ENCODE peak calls at places on chromosomes 12 and 14, in four cellular contexts. One of them, this sample, is unnamed. For H3K36me3, the result is how much of the 10 kb centered on the place peaks cover.

GRCh38 chr14:24880689-24881088 is 169.3 kb downstream of the STXBP6 start:
- DNase-seq in right atrium auricular region: no peak
- DNase-seq in Panc1: no peak
- DNase-seq in OCI-LY7: no peak
- DNase-seq in this sample: no peak

GRCh38 chr14:49769171-49769570 is 1.2 kb downstream of the KLHDC2 start:
- DNase-seq in right atrium auricular region: no peak
- DNase-seq in Panc1: no peak
- DNase-seq in OCI-LY7: peak
- DNase-seq in this sample: no peak

GRCh38 chr12:1056390-1056789 is 65.4 kb downstream of the ERC1 start:
- DNase-seq in right atrium auricular region: no peak
- DNase-seq in Panc1: no peak
- DNase-seq in OCI-LY7: no peak
- DNase-seq in this sample: no peak

GRCh38 chr12:47949441-47950341 is 13.7 kb upstream of the TMEM106C start:
- DNase-seq in right atrium auricular region: peak
- DNase-seq in Panc1: peak
- DNase-seq in OCI-LY7: peak
- DNase-seq in this sample: peak

GRCh38 chr12:49054096-49054495 is 6.5 kb downstream of the KMT2D start:
- DNase-seq in right atrium auricular region: no peak
- DNase-seq in Panc1: no peak
- DNase-seq in OCI-LY7: no peak
- DNase-seq in this sample: no peak

GRCh38 chr14:57533214-57533613 is 39.6 kb upstream of the CCDC198 start:
- DNase-seq in right atrium auricular region: no peak
- DNase-seq in Panc1: peak
- DNase-seq in OCI-LY7: peak
- DNase-seq in this sample: no peak

GRCh38 chr12:78331764-78332163 is 501.1 kb downstream of the NAV3 start:
- DNase-seq in right atrium auricular region: no peak
- DNase-seq in Panc1: no peak
- DNase-seq in OCI-LY7: no peak
- DNase-seq in this sample: no peak

GRCh38 chr12:43221216-43221615 is 330.8 kb downstream of the ADAMTS20 start:
- DNase-seq in right atrium auricular region: no peak
- DNase-seq in Panc1: no peak
- DNase-seq in OCI-LY7: no peak
- DNase-seq in this sample: no peak

GRCh38 chr12:46049665-46050064 is 59.3 kb upstream of the SCAF11 start:
- DNase-seq in right atrium auricular region: no peak
- DNase-seq in Panc1: no peak
- DNase-seq in OCI-LY7: peak
- DNase-seq in this sample: no peak

GRCh38 chr12:118747771-118748170 is 233.6 kb upstream of the SRRM4 start:
- DNase-seq in right atrium auricular region: no peak
- DNase-seq in Panc1: no peak
- DNase-seq in OCI-LY7: no peak
- DNase-seq in this sample: no peak

GRCh38 chr12:66733839-66734238 is 55.0 kb upstream of the GRIP1 start:
- DNase-seq in right atrium auricular region: no peak
- DNase-seq in Panc1: no peak
- DNase-seq in OCI-LY7: no peak
- DNase-seq in this sample: no peak

GRCh38 chr14:93034671-93034994 is 81.1 kb downstream of the ITPK1 start:
- DNase-seq in right atrium auricular region: no peak
- DNase-seq in Panc1: no peak
- DNase-seq in OCI-LY7: no peak
- DNase-seq in this sample: no peak

GRCh38 chr14:51828017-51828797 is 32.2 kb upstream of the GNG2 start:
- DNase-seq in right atrium auricular region: no peak
- DNase-seq in Panc1: no peak
- DNase-seq in OCI-LY7: peak
- DNase-seq in this sample: peak

GRCh38 chr14:105107781-105108515 is 42.7 kb upstream of the GPR132 start:
- DNase-seq in right atrium auricular region: no peak
- DNase-seq in Panc1: no peak
- DNase-seq in OCI-LY7: no peak
- DNase-seq in this sample: no peak

DNA sequence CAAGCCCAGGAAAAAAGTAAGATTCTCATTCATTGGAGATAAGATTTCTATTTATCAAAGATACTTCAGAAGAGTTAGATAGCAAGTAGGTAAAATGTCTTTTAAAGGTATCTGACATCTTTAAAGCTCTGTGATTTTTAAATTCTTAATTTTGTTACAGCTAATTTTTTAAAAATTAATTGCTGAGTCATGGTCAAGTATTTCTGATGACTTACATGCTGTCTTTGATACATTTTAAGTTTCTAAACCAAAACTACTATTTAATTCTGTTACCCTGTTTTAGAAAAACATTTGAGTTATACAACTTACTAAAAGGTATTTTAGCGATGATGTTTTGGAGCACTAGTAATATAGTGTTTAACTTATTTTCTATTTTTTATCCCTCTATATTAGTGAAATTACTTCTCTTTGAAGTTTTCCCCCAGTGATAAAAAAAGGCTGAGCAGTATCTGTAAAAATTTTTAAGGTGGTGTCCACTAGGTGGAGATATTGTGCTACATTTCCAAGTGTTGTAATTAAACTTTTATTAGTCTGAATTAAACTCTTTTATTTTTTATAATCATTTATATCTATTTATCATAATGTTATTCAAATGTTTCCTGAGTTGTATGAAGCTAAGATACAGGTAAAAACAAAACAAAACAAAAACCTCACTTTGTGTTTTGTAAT is 11.5 kb downstream of the ALG10 start:
- DNase-seq in right atrium auricular region: no peak
- DNase-seq in Panc1: no peak
- DNase-seq in OCI-LY7: peak
- DNase-seq in this sample: no peak
- TF ChIP-seq CTCF in right atrium auricular region: peak
- TF ChIP-seq CTCF in Panc1: peak
- TF ChIP-seq CTCF in OCI-LY7: peak
- TF ChIP-seq CTCF in this sample: peak

DNA sequence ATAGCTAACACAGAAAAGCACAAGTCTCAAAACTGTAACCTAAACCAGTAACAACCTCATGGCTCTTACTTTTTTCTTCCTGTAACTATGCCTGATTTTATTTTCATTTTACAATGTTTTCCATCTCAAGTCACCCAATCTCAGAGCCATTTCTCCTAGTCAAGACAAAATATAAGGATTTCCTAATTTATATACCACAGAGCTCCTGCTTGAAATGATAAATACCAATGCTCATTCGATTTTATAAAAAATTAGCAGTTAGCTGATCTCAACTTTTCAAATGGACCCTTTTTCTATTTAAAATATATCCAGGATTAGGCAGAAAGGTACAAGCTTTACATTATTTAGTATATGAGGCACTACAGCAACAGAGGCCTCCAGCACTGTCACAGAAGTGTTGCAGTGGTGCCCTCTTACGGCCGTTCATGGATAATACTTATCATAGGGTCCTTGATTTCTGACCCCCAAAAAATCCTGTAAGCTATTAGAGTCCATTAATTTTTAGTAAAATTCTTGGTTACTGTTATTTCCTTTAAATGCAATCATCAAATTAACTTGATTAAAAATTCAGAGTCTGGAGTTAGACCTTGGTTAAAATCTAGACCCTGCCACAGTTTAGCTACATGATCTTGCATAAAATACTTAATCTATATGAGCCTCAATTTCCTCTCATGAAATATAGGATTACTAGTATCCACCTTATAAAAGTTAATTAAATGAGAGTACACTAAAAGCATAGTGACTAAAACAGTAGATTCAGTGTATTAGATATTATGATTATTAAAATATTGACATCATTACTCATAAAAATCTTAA is 68.3 kb downstream of the SEC23A start:
- DNase-seq in right atrium auricular region: no peak
- DNase-seq in Panc1: no peak
- DNase-seq in OCI-LY7: no peak
- DNase-seq in this sample: no peak
- H3K36me3 ChIP-seq in right atrium auricular region: half or more
- H3K36me3 ChIP-seq in Panc1: under half
- H3K36me3 ChIP-seq in OCI-LY7: half or more
- H3K36me3 ChIP-seq in this sample: under half

DNA sequence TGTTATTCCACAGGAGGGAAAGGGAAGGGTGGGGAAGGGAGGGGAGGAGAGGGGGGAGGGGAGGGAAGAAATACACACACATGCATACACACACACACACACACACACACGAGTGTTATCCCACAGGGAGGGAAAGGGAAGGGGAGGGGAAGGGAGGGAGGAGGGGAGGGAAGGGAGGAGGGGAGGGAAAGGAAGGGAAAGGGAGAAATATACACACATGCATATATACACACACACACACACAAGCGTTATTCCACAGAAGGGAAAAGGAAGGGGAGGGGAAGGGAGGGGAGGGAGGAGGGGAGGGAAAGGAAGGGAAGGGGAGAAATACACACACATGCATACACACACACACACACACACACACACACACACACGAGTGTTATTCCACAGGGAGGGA is 19.5 kb upstream of the FBRSL1 start:
- DNase-seq in right atrium auricular region: no peak
- DNase-seq in Panc1: no peak
- DNase-seq in OCI-LY7: no peak
- DNase-seq in this sample: no peak
- TF ChIP-seq CTCF in right atrium auricular region: no peak
- TF ChIP-seq CTCF in Panc1: no peak
- TF ChIP-seq CTCF in OCI-LY7: no peak
- TF ChIP-seq CTCF in this sample: no peak

GRCh38 chr12:129371268-129371667 is 518.0 kb downstream of the GLT1D1 start:
- DNase-seq in right atrium auricular region: no peak
- DNase-seq in Panc1: no peak
- DNase-seq in OCI-LY7: no peak
- DNase-seq in this sample: no peak
- H3K36me3 ChIP-seq in right atrium auricular region: under half
- H3K36me3 ChIP-seq in Panc1: under half
- H3K36me3 ChIP-seq in OCI-LY7: under half
- H3K36me3 ChIP-seq in this sample: under half

GRCh38 chr12:117468016-117468415 is 106.6 kb upstream of the NOS1 start:
- DNase-seq in right atrium auricular region: no peak
- DNase-seq in Panc1: no peak
- DNase-seq in OCI-LY7: no peak
- DNase-seq in this sample: no peak

GRCh38 chr12:117472983-117473382 is 111.6 kb upstream of the NOS1 start:
- DNase-seq in right atrium auricular region: no peak
- DNase-seq in Panc1: no peak
- DNase-seq in OCI-LY7: no peak
- DNase-seq in this sample: no peak

GRCh38 chr12:117469883-117470483 is 108.6 kb upstream of the NOS1 start:
- DNase-seq in right atrium auricular region: no peak
- DNase-seq in Panc1: no peak
- DNase-seq in OCI-LY7: no peak
- DNase-seq in this sample: no peak

GRCh38 chr12:117473856-117474255 is 112.4 kb upstream of the NOS1 start:
- DNase-seq in right atrium auricular region: no peak
- DNase-seq in Panc1: no peak
- DNase-seq in OCI-LY7: no peak
- DNase-seq in this sample: no peak

GRCh38 chr12:117470804-117471203 is 109.4 kb upstream of the NOS1 start:
- DNase-seq in right atrium auricular region: no peak
- DNase-seq in Panc1: no peak
- DNase-seq in OCI-LY7: peak
- DNase-seq in this sample: no peak
- TF ChIP-seq CTCF in right atrium auricular region: peak
- TF ChIP-seq CTCF in Panc1: peak
- TF ChIP-seq CTCF in OCI-LY7: peak
- TF ChIP-seq CTCF in this sample: peak

GRCh38 chr12:98985156-98985555 is 340.1 kb downstream of the APAF1 start:
- DNase-seq in right atrium auricular region: no peak
- DNase-seq in Panc1: no peak
- DNase-seq in OCI-LY7: no peak
- DNase-seq in this sample: no peak
- H3K36me3 ChIP-seq in right atrium auricular region: under half
- H3K36me3 ChIP-seq in Panc1: under half
- H3K36me3 ChIP-seq in OCI-LY7: under half
- H3K36me3 ChIP-seq in this sample: under half